ENCODE peak calls at places on chromosomes 11 and 22, in four cellular contexts. I is activated CD8-positive, alpha-beta memory T cell treated with anti-CD3 and anti-CD28 coated beads for 4 hours; M is NCI-H1694 treated with DMSO at 0.1 percent for 48 hours; G is NCI-H774. O is an unnamed sample.

GRCh38 chr11:102144357-102145342 is 34.4 kb downstream of the YAP1 start:
- DNase-seq in G (no peak), M (no peak), I (no peak), O (peak; percentile 77)

GRCh38 chr11:68447015-68447801 is 13.3 kb upstream of the PPP6R3 start:
- DNase-seq in I (peak; percentile 55), G (peak; percentile 70), M (peak; percentile 22), O (peak; percentile 45)

GRCh38 chr11:63945482-63946163 is 6.8 kb downstream of the NAA40 start:
- DNase-seq in I (peak; percentile 9), G (peak; percentile 35), M (peak; percentile 54), O (peak; percentile 87)

GRCh38 chr11:115764172-115764571 is 260.0 kb upstream of the CADM1 start:
- DNase-seq in I (no peak), G (no peak), M (no peak), O (no peak)

GRCh38 chr11:121829159-121829643 is 286.8 kb downstream of the BLID start:
- DNase-seq in I (no peak), M (no peak), G (no peak), O (peak; percentile 100)

GRCh38 chr11:133243832-133244231 is 288.5 kb downstream of the OPCML start:
- DNase-seq in M (no peak), I (no peak), G (no peak), O (no peak)

GRCh38 chr11:9838961-9839360 is 175.1 kb downstream of the SWAP70 start:
- DNase-seq in I (no peak), M (no peak), G (no peak), O (no peak)

GRCh38 chr11:57406337-57406904 is 16.0 kb upstream of the PRG2 start:
- DNase-seq in M (no peak), G (no peak), I (no peak), O (no peak)

GRCh38 chr11:74932797-74933196 is 16.1 kb downstream of the XRRA1 start:
- DNase-seq in G (no peak), I (no peak), M (no peak), O (peak; percentile 53)

GRCh38 chr22:18103527-18104269 is 6.9 kb upstream of the TUBA8 start:
- DNase-seq in G (no peak), I (no peak), M (no peak), O (no peak)

GRCh38 chr11:34502949-34503348 is 10.6 kb downstream of the ELF5 start:
- DNase-seq in M (no peak), I (no peak), G (no peak), O (no peak)

GRCh38 chr22:33210129-33210784 is 152.1 kb upstream of the SYN3 start:
- DNase-seq in G (no peak), M (peak; percentile 63), I (no peak), O (no peak)

GRCh38 chr11:58832246-58832645 is 12.3 kb downstream of the GLYATL2 start:
- DNase-seq in G (no peak), M (no peak), I (no peak), O (peak; percentile 18)

GRCh38 chr22:40436460-40437431 is 66.4 kb downstream of the SGSM3 start:
- DNase-seq in M (peak; percentile 49), I (no peak), G (peak; percentile 1), O (peak; percentile 69)

GRCh38 chr11:103681855-103682254 is 354.6 kb upstream of the DDI1 start:
- DNase-seq in G (no peak), I (no peak), M (no peak), O (no peak)

GRCh38 chr11:78228467-78228866 is 39.7 kb downstream of the USP35 start:
- DNase-seq in M (peak; percentile 20), G (peak; percentile 74), I (no peak), O (no peak)

GRCh38 chr22:44668190-44668885 is 33.7 kb upstream of the PRR5 start:
- DNase-seq in I (no peak), M (no peak), G (no peak), O (no peak)

GRCh38 chr11:122796128-122796717 is 42.1 kb upstream of the CRTAM start:
- DNase-seq in I (peak; percentile 59), G (peak; percentile 9), M (no peak), O (no peak)

GRCh38 chr22:27075028-27075678 is 417.8 kb downstream of the MIAT start:
- DNase-seq in G (no peak), M (no peak), I (no peak), O (no peak)

GRCh38 chr11:44651535-44652130 is 75.1 kb upstream of the TSPAN18 start:
- DNase-seq in G (no peak), M (no peak), I (no peak), O (no peak)

GRCh38 chr11:85423331-85423730 is 203.8 kb downstream of the DLG2 start:
- DNase-seq in M (no peak), G (no peak), I (no peak), O (no peak)

GRCh38 chr11:114785820-114786219 is 107.5 kb downstream of the NXPE2 start:
- DNase-seq in G (no peak), I (no peak), M (no peak), O (no peak)

GRCh38 chr22:27220349-27220748 is 563.0 kb downstream of the MIAT start:
- DNase-seq in M (no peak), I (no peak), G (no peak), O (peak; percentile 37)

GRCh38 chr11:126147268-126148111 is 64.0 kb downstream of the RPUSD4 start:
- DNase-seq in G (peak; percentile 19), I (no peak), M (no peak), O (no peak)

GRCh38 chr22:36298601-36299000 is 45.7 kb downstream of the APOL1 start:
- DNase-seq in I (no peak), M (no peak), G (no peak), O (no peak)

GRCh38 chr11:103529217-103529684 is 420.0 kb downstream of the DYNC2H1 start:
- DNase-seq in G (no peak), I (no peak), M (no peak), O (peak; percentile 94)

GRCh38 chr11:102317768-102318103 is 452 bp downstream of the BIRC3 start:
- DNase-seq in M (no peak), I (no peak), G (peak; percentile 50), O (no peak)

GRCh38 chr11:11016123-11016522 is 158.3 kb upstream of the ZBED5 start:
- DNase-seq in G (no peak), I (no peak), M (no peak), O (peak; percentile 55)

GRCh38 chr22:49108636-49109315 is 718.9 kb downstream of the BRD1 start:
- DNase-seq in M (no peak), G (no peak), I (no peak), O (no peak)

GRCh38 chr11:61045271-61045670 is 57.0 kb upstream of the CD5 start:
- DNase-seq in I (no peak), G (no peak), M (no peak), O (no peak)

GRCh38 chr22:22702874-22703570 is 58.6 kb downstream of the GGTLC2 start:
- DNase-seq in G (no peak), M (no peak), I (no peak), O (no peak)

GRCh38 chr22:37230673-37231405 is 13.2 kb downstream of the RAC2 start:
- DNase-seq in G (no peak), M (no peak), I (no peak), O (no peak)

GRCh38 chr11:353315-353857 is 15.9 kb upstream of the B4GALNT4 start:
- DNase-seq in G (no peak), I (no peak), M (no peak), O (peak; percentile 95)

GRCh38 chr22:37659066-37659896 is 758 bp downstream of the PDXP start:
- DNase-seq in I (no peak), M (no peak), G (no peak), O (no peak)

GRCh38 chr22:26606611-26607010 is 11.2 kb downstream of the CRYBB1 start:
- DNase-seq in G (no peak), M (no peak), I (no peak), O (peak; percentile 53)

O was measured in foreskin fibroblast.